ENCODE peak calls at places on chromosomes 13 and 19, in four cellular contexts. U is cardiac fibroblast; G is neural progenitor cell; T is CD8-positive, alpha-beta T cell. V is an unnamed sample.

GRCh38 chr13:73429691-73430090 is 370.9 kb downstream of the KLF5 start:
- DNase-seq in U (peak), G (no peak), T (no peak), V (no peak)

GRCh38 chr13:101308247-101309013 is 107.9 kb downstream of the NALCN start:
- DNase-seq in U (peak), G (no peak), T (no peak), V (no peak)

GRCh38 chr13:42396901-42397670 is 125.1 kb downstream of the AKAP11 start:
- DNase-seq in U (peak), G (no peak), T (no peak), V (no peak)

GRCh38 chr13:98111168-98112098 is 31.5 kb upstream of the FARP1 start:
- DNase-seq in U (no peak), G (no peak), T (no peak), V (no peak)

GRCh38 chr19:12994701-12995595 is at the start of gene NFIX:
- DNase-seq in U (peak), G (peak), T (peak), V (no peak)

GRCh38 chr19:51491586-51491985 is 10.0 kb downstream of the SIGLEC12 start:
- DNase-seq in U (no peak), G (no peak), T (no peak), V (no peak)

GRCh38 chr13:51425410-51426042 is 27.3 kb downstream of the INTS6 start:
- DNase-seq in U (peak), G (no peak), T (no peak), V (no peak)

GRCh38 chr13:71067164-71067815 is 799.7 kb downstream of the DACH1 start:
- DNase-seq in U (no peak), G (peak), T (no peak), V (no peak)

GRCh38 chr19:33022472-33023116 is 42.1 kb downstream of the RHPN2 start:
- DNase-seq in U (no peak), G (peak), T (no peak), V (no peak)

GRCh38 chr19:821228-821975 is at the start of gene PLPPR3:
- DNase-seq in U (no peak), G (peak), T (no peak), V (no peak)

GRCh38 chr13:66915596-66916185 is 314.4 kb downstream of the PCDH9 start:
- DNase-seq in U (peak), G (no peak), T (no peak), V (no peak)

GRCh38 chr13:113047587-113047986 is 58.0 kb upstream of the F7 start:
- DNase-seq in U (no peak), G (no peak), T (no peak), V (no peak)

GRCh38 chr19:57465680-57466381 is 8.9 kb upstream of the VN1R1 start:
- DNase-seq in U (peak), G (peak), T (no peak), V (peak)

GRCh38 chr13:73421310-73421912 is 362.6 kb downstream of the KLF5 start:
- DNase-seq in U (peak), G (no peak), T (no peak), V (no peak)

GRCh38 chr13:34025746-34026145 is 207.8 kb downstream of the RFC3 start:
- DNase-seq in U (peak), G (no peak), T (no peak), V (no peak)

GRCh38 chr19:38557205-38557799 is 60.5 kb downstream of the MAP4K1 start:
- DNase-seq in U (no peak), G (no peak), T (peak), V (peak)

GRCh38 chr19:31126236-31126635 is 223.0 kb downstream of the TSHZ3 start:
- DNase-seq in U (no peak), G (no peak), T (no peak), V (no peak)

GRCh38 chr19:29887498-29887897 is 54.5 kb upstream of the URI1 start:
- DNase-seq in U (no peak), G (no peak), T (no peak), V (no peak)

GRCh38 chr19:13681509-13681908 is 82.8 kb upstream of the MRI1 start:
- DNase-seq in U (peak), G (no peak), T (no peak), V (no peak)

GRCh38 chr13:89115307-89115706 is 1444.1 kb downstream of the SLITRK5 start:
- DNase-seq in U (no peak), G (peak), T (no peak), V (no peak)

GRCh38 chr13:40445557-40445990 is 220.9 kb downstream of the FOXO1 start:
- DNase-seq in U (peak), G (no peak), T (no peak), V (peak)

GRCh38 chr19:30449673-30450072 is 77.5 kb downstream of the ZNF536 start:
- DNase-seq in U (no peak), G (peak), T (no peak), V (no peak)

GRCh38 chr19:28556371-28556770 is 656.6 kb downstream of the UQCRFS1 start:
- DNase-seq in U (no peak), G (no peak), T (no peak), V (no peak)

GRCh38 chr19:23475477-23475876 is 80.2 kb upstream of the ZNF91 start:
- DNase-seq in U (no peak), G (no peak), T (no peak), V (no peak)

GRCh38 chr13:100707818-100708740 is 33.5 kb upstream of the TMTC4 start:
- DNase-seq in U (peak), G (no peak), T (no peak), V (no peak)

GRCh38 chr13:36251012-36251411 is 36.7 kb upstream of the SOHLH2 start:
- DNase-seq in U (no peak), G (no peak), T (no peak), V (no peak)
- H3K4me3 ChIP-seq in U (no peak), G (no peak), T (no peak), V (no peak)

GRCh38 chr19:9565900-9566705 is 18.2 kb downstream of the ZNF121 start:
- DNase-seq in U (peak), G (no peak), T (no peak), V (no peak)

GRCh38 chr19:9570255-9570654 is 14.0 kb downstream of the ZNF121 start:
- DNase-seq in U (no peak), G (no peak), T (no peak), V (no peak)

DNA sequence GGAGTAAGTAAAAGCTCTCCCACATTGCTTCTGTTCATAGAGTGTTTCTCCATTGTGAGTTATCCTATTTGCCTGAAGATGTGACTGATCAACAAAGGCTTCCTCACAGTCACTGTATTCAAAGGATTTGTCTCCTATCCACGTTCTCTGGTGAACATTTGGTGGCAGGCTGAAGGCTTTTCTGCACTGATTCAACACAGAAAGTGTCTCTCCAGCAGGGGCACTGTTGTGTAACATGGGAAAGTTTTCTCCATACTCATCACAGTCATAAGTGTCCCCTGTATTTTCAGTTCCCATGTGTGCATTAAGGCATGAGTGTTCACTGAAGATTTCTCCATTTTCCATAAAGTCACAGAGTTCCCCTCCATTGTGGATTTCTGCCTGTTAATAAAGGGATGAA is 17.6 kb downstream of the ZNF121 start:
- DNase-seq in U (no peak), G (no peak), T (no peak), V (no peak)
- TF ChIP-seq CTCF in U (no peak), G (no peak), T (no peak), V (peak)

GRCh38 chr19:40528533-40529092 is 48.1 kb upstream of the SHKBP1 start:
- DNase-seq in U (no peak), G (no peak), T (no peak), V (no peak)

GRCh38 chr19:40529093-40529954 is 47.3 kb upstream of the SHKBP1 start:
- DNase-seq in U (peak), G (peak), T (peak), V (peak)

GRCh38 chr19:40528078-40528477 is 48.6 kb upstream of the SHKBP1 start:
- DNase-seq in U (no peak), G (no peak), T (no peak), V (no peak)

GRCh38 chr19:40533508-40533907 is 43.2 kb upstream of the SHKBP1 start:
- DNase-seq in U (no peak), G (no peak), T (no peak), V (no peak)

DNA sequence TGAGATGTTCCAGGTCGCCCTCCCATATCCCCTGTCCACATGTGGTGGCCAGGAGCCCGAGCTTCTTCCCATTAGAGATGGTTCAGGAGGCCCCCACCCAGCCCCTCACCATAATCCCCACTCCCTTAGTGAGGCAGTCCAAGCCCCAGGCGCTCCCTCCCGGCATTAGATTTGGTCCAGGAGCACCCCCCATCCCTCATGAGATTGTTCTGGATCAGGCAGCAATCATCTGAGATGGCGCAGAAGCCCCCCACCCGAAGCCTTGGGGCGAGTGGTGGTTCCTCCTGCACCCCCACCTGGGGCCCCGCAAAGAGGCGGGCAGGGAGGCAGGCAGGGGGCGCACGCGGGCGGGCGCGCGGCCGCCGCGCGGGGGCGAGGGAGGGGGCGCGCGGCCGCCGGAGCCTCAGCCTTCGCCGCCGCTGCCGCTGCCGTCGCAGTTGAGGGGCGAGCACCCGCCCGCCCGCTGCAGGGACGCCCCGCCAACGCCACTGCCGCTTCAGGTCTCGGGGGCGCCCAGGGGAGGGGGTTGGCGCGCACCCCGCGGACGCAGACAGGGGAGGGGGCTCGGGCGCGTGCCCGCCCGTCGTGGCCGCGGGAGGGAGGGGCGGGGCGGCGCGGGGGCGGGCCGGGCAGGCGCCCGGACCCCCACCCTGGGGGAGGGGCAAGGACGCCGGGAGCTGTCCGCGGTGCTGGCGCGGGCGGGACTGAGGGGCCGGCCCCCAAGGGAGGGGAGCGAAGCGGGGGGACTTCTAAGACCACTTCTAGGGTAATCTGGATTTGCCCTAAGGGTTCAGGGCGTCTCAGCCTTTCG is 46.4 kb upstream of the SHKBP1 start:
- DNase-seq in U (no peak), G (peak), T (peak), V (no peak)
- H3K4me3 ChIP-seq in U (no peak), G (peak), T (no peak), V (no peak)

GRCh38 chr19:3547767-3548282 is 8.9 kb downstream of the TEKTIP1 start:
- DNase-seq in U (no peak), G (no peak), T (no peak), V (no peak)

GRCh38 chr19:3545669-3546034 is 6.7 kb downstream of the TEKTIP1 start:
- DNase-seq in U (no peak), G (no peak), T (no peak), V (no peak)

GRCh38 chr19:3546119-3546518 is 7.1 kb downstream of the TEKTIP1 start:
- DNase-seq in U (no peak), G (no peak), T (no peak), V (no peak)

GRCh38 chr19:3548594-3548993 is 8.8 kb downstream of the MFSD12 start:
- DNase-seq in U (no peak), G (no peak), T (no peak), V (no peak)

GRCh38 chr19:3547301-3547731 is 8.3 kb downstream of the TEKTIP1 start:
- DNase-seq in U (no peak), G (peak), T (peak), V (no peak)
- TF ChIP-seq CTCF in U (peak), G (peak), T (peak), V (peak)

DNA sequence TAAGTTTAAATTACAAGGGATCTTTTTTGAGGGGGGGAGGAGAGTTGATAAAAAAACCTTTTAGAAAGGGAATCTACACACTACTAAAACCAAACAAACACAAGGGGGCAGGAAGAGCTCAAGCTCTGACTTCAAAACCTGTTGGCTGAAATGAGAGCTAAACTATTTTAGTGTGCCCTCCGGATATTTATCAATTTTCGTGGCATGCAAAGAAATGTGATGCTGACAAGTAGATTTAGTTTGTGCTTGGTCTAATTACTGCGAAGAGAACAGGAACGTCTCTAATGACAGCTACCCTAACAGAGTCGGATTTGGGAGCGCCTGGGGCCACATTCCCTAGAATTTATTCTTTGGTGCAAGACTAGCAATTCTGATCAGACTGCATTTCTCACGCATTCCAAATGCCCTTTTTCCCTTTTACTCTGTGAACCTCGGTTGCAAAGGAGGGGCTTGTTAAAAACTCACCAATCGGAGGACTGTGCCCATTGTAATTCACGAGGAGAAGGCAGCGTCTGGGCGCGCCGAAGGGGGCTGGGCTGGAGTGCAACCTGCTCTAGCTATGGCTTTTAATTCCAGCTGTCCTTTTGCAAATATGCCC is 804 bp upstream of the FREM2 start:
- DNase-seq in U (peak), G (peak), T (no peak), V (no peak)
- H3K4me3 ChIP-seq in U (no peak), G (peak), T (no peak), V (no peak)

DNA sequence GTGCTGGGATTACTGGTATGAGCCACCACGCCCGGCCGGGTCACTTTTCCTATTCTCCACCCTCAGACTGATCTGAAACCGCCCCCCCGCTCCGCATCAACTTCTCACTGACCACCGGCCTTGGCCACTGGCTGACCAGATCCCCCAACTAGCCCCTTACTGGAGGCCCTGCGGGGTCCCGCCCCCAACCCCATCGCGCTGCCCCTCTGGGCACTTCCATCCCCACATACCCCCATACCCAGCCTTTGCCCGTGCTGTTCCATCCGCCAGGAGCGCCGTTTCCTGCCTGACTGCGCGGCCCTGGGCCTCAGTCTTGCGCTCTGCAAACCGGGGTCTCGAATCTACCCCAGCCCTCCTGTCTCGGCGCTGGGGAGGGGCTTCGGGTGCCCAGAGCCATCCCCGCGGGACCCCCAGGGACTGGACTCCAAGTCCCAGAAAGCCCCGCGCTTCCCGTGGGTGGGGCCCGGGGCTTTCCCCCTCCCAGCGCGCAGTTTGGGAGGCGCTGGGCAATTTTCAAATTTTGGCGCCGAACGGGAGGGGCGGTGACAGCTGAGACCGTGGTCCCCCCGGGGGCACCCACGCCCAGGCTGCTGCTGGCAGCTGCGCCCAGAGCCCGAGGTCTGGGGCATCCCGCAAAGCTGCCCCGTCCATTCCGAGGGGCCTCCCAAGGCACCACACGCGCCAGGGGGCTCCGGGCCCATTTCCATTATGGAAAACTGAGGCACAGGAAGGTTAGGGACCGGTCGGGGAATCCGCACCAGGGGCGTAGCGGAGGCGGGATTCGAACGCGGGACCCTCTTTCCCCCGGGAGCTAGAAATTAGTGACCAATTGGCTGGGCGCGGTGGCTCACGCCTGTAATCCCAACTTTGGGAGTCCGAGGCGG is 5.2 kb upstream of the LMNB2 start:
- DNase-seq in U (peak), G (peak), T (peak), V (no peak)
- TF ChIP-seq CTCF in U (peak), G (peak), T (no peak), V (peak)

DNA sequence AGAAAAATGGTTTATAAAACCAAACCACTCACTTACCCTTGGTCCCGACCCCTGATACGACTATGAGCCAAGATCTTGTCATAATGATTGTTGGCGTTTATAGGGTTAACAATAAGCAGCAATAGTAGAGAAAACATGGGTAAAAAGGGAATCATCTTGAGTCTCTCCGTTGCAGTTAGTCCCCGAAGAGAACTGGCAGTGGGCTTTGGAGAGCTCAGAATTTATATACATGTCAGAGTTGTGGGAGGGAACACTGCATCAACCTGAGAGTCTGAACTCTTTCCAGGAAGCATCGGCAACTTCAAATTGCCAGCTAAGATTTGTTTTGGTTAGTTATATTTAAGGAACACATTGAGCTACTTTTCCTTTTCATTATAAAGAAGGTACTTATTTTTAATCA is at the start of gene POSTN:
- DNase-seq in U (peak), G (no peak), T (no peak), V (no peak)
- H3K4me3 ChIP-seq in U (peak), G (no peak), T (no peak), V (no peak)

DNA sequence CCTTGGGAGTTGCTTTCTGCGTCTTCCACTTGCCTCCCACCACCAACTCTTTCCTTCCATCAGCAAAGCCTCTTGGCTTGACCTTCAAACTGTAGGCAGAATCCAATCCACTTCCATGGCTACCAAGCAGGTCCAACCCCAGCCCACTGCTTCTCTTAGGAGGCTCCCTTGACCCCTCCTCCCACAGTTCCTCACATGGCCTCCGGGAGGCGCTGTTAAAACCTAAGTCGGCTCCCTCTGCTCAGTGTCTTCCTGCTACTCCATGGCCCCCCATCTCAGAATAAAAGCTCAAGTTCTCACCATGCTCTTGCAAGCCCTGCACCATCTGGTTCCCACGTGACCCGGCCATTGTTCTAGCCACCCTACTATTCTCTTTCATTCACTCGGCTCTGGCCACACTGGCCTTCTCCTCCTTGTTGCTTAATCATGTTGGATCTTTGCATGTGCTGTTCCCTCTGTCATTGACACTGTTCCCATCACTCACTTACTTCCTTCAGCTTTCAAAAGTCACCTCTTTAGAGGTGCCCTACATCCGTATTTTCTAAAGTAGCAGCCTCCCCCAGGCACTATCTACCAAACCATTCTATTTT is 7.5 kb downstream of the IZUMO2 start:
- DNase-seq in U (no peak), G (peak), T (no peak), V (no peak)
- TF ChIP-seq CTCF in U (no peak), G (peak), T (no peak), V (peak)

GRCh38 chr19:45321848-45322247 is 827 bp downstream of the CKM start:
- DNase-seq in U (no peak), G (no peak), T (no peak), V (no peak)

GRCh38 chr19:45322311-45322710 is 364 bp downstream of the CKM start:
- DNase-seq in U (no peak), G (peak), T (no peak), V (no peak)

GRCh38 chr19:45322744-45323281 is at the start of gene CKM:
- DNase-seq in U (no peak), G (no peak), T (no peak), V (no peak)

GRCh38 chr19:45324349-45324907 is 1.8 kb upstream of the CKM start:
- DNase-seq in U (no peak), G (no peak), T (no peak), V (no peak)

GRCh38 chr19:45323671-45324081 is 1.0 kb upstream of the CKM start:
- DNase-seq in U (no peak), G (peak), T (no peak), V (no peak)
- H3K4me3 ChIP-seq in U (no peak), G (peak), T (no peak), V (no peak)